ENCODE peak calls at places on chromosomes 11 and 22, in nine cellular contexts. One of them, this sample, is unnamed.
A peak's percentile ranks its signal among the peaks of the same experiment; 100 is the strongest.

GRCh38 chr22:23289851-23290724 is 109.8 kb downstream of the BCR start:
- DNase-seq in uterus: peak; percentile 41
- DNase-seq in tibial nerve: peak; percentile 70
- DNase-seq in upper lobe of right lung: peak; percentile 79
- DNase-seq in Peyer's patch: peak; percentile 79
- DNase-seq in body of pancreas: peak; percentile 64
- DNase-seq in HepG2: peak; percentile 80
- DNase-seq in mammary epithelial cell: peak; percentile 41
- DNase-seq in heart left ventricle: peak; percentile 47
- DNase-seq in this sample: no peak

GRCh38 chr11:120055646-120056045 is 82.3 kb downstream of the TRIM29 start:
- DNase-seq in mammary epithelial cell: peak; percentile 93
- DNase-seq in body of pancreas: no peak
- DNase-seq in uterus: no peak
- DNase-seq in upper lobe of right lung: no peak
- DNase-seq in HepG2: no peak
- DNase-seq in tibial nerve: no peak
- DNase-seq in Peyer's patch: no peak
- DNase-seq in heart left ventricle: no peak
- DNase-seq in this sample: no peak

GRCh38 chr22:28498044-28498443 is 181.6 kb downstream of the TTC28 start:
- DNase-seq in mammary epithelial cell: no peak
- DNase-seq in tibial nerve: no peak
- DNase-seq in Peyer's patch: no peak
- DNase-seq in HepG2: no peak
- DNase-seq in uterus: no peak
- DNase-seq in body of pancreas: no peak
- DNase-seq in upper lobe of right lung: no peak
- DNase-seq in heart left ventricle: no peak
- DNase-seq in this sample: no peak

GRCh38 chr11:110691961-110692360 is 20.3 kb downstream of the ARHGAP20 start:
- DNase-seq in HepG2: no peak
- DNase-seq in uterus: no peak
- DNase-seq in body of pancreas: no peak
- DNase-seq in tibial nerve: no peak
- DNase-seq in heart left ventricle: no peak
- DNase-seq in Peyer's patch: no peak
- DNase-seq in mammary epithelial cell: no peak
- DNase-seq in upper lobe of right lung: no peak
- DNase-seq in this sample: no peak

GRCh38 chr11:62544521-62545436 is 1.8 kb downstream of the AHNAK start:
- DNase-seq in mammary epithelial cell: no peak
- DNase-seq in upper lobe of right lung: no peak
- DNase-seq in Peyer's patch: peak; percentile 71
- DNase-seq in body of pancreas: no peak
- DNase-seq in HepG2: no peak
- DNase-seq in heart left ventricle: peak; percentile 77
- DNase-seq in uterus: no peak
- DNase-seq in tibial nerve: no peak
- DNase-seq in this sample: no peak

GRCh38 chr22:42939941-42940653 is 74.9 kb downstream of the PACSIN2 start:
- DNase-seq in uterus: no peak
- DNase-seq in Peyer's patch: peak; percentile 68
- DNase-seq in body of pancreas: peak; percentile 88
- DNase-seq in tibial nerve: no peak
- DNase-seq in HepG2: peak; percentile 88
- DNase-seq in heart left ventricle: no peak
- DNase-seq in mammary epithelial cell: peak; percentile 72
- DNase-seq in upper lobe of right lung: peak; percentile 68
- DNase-seq in this sample: no peak

GRCh38 chr11:62337682-62338181 is 484 bp downstream of the ASRGL1 start:
- DNase-seq in mammary epithelial cell: peak; percentile 6
- DNase-seq in body of pancreas: peak; percentile 52
- DNase-seq in HepG2: no peak
- DNase-seq in heart left ventricle: no peak
- DNase-seq in uterus: no peak
- DNase-seq in tibial nerve: no peak
- DNase-seq in Peyer's patch: peak; percentile 49
- DNase-seq in upper lobe of right lung: peak; percentile 69
- DNase-seq in this sample: peak; percentile 47

GRCh38 chr11:120467627-120468026 is 43.9 kb upstream of the GRIK4 start:
- DNase-seq in body of pancreas: no peak
- DNase-seq in heart left ventricle: no peak
- DNase-seq in Peyer's patch: no peak
- DNase-seq in tibial nerve: no peak
- DNase-seq in HepG2: no peak
- DNase-seq in upper lobe of right lung: no peak
- DNase-seq in mammary epithelial cell: peak; percentile 7
- DNase-seq in uterus: no peak
- DNase-seq in this sample: no peak

GRCh38 chr11:32991427-32991826 is 24.3 kb upstream of the DEPDC7 start:
- DNase-seq in mammary epithelial cell: no peak
- DNase-seq in body of pancreas: no peak
- DNase-seq in uterus: no peak
- DNase-seq in upper lobe of right lung: no peak
- DNase-seq in Peyer's patch: no peak
- DNase-seq in HepG2: no peak
- DNase-seq in heart left ventricle: no peak
- DNase-seq in tibial nerve: no peak
- DNase-seq in this sample: no peak

GRCh38 chr11:856397-856796 is 13.7 kb downstream of the TSPAN4 start:
- DNase-seq in heart left ventricle: no peak
- DNase-seq in uterus: no peak
- DNase-seq in HepG2: no peak
- DNase-seq in upper lobe of right lung: no peak
- DNase-seq in Peyer's patch: no peak
- DNase-seq in mammary epithelial cell: no peak
- DNase-seq in tibial nerve: no peak
- DNase-seq in body of pancreas: no peak
- DNase-seq in this sample: no peak

DNA sequence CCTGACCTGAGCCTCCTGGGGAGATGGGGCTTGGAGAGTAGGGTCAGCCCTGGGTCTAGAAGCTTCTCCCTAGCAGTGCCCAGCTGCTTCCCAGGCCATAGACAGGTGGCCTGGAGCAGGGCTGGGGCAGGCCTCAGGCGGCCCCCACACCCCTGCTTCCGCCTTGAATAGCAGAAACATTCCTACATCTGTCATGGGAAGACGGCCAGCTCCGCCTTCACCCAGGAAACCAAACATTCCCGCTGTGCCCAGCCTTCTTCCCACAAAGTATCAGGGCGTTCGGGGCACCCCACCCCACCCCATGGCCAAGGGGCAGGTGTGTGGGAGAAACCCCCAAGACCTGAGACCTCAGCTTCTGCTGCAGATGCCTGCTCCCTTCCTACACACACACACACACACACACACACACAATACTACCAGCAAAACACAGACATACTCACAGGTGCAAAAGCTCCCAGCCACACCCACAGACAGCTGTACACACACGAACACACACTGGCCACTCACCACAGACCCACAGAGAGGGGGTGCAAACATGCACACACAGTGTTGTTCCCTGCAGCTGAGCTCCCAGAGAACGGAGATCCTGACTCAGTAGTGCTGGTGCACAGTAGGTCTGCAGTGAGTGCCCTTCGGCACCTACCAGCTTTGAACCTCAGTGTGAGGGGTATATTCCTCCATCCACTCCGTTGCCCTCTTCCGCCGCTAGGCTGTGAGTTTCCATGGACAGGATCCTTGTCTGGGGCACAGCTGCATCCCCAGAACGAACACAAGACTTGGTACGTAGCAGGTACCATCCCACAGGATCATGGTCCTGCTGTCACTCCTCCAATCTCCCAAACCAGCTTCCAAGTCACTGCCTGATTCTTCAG is 37.4 kb downstream of the PDGFB start:
- DNase-seq in uterus: peak; percentile 5
- DNase-seq in tibial nerve: no peak
- DNase-seq in Peyer's patch: peak; percentile 45
- DNase-seq in heart left ventricle: no peak
- DNase-seq in upper lobe of right lung: peak; percentile 48
- DNase-seq in body of pancreas: peak; percentile 93
- DNase-seq in mammary epithelial cell: peak; percentile 65
- DNase-seq in HepG2: no peak
- DNase-seq in this sample: no peak
- H3K27ac ChIP-seq in uterus: no peak overlapping the region
- H3K27ac ChIP-seq in tibial nerve: peak overlapping the region; percentile 20
- H3K27ac ChIP-seq in Peyer's patch: no peak overlapping the region
- H3K27ac ChIP-seq in heart left ventricle: no peak overlapping the region
- H3K27ac ChIP-seq in upper lobe of right lung: no peak overlapping the region
- H3K27ac ChIP-seq in body of pancreas: peak overlapping the region; percentile 79
- H3K27ac ChIP-seq in mammary epithelial cell: peak overlapping the region; percentile 47
- H3K27ac ChIP-seq in HepG2: no peak overlapping the region
- H3K27ac ChIP-seq in this sample: no peak overlapping the region

GRCh38 chr11:75473684-75474083 is 40.7 kb upstream of the KLHL35 start:
- DNase-seq in Peyer's patch: no peak
- DNase-seq in heart left ventricle: peak; percentile 23
- DNase-seq in body of pancreas: no peak
- DNase-seq in HepG2: no peak
- DNase-seq in tibial nerve: no peak
- DNase-seq in mammary epithelial cell: no peak
- DNase-seq in upper lobe of right lung: no peak
- DNase-seq in uterus: no peak
- DNase-seq in this sample: no peak

GRCh38 chr11:75470681-75471080 is 37.7 kb upstream of the KLHL35 start:
- DNase-seq in mammary epithelial cell: no peak
- DNase-seq in HepG2: no peak
- DNase-seq in uterus: no peak
- DNase-seq in heart left ventricle: no peak
- DNase-seq in Peyer's patch: no peak
- DNase-seq in upper lobe of right lung: no peak
- DNase-seq in body of pancreas: no peak
- DNase-seq in tibial nerve: no peak
- DNase-seq in this sample: no peak

GRCh38 chr11:75474240-75474639 is 41.2 kb upstream of the KLHL35 start:
- DNase-seq in Peyer's patch: no peak
- DNase-seq in body of pancreas: no peak
- DNase-seq in HepG2: no peak
- DNase-seq in uterus: no peak
- DNase-seq in heart left ventricle: no peak
- DNase-seq in mammary epithelial cell: no peak
- DNase-seq in upper lobe of right lung: no peak
- DNase-seq in tibial nerve: no peak
- DNase-seq in this sample: no peak

GRCh38 chr11:75471134-75471943 is 38.3 kb upstream of the KLHL35 start:
- DNase-seq in Peyer's patch: no peak
- DNase-seq in body of pancreas: no peak
- DNase-seq in uterus: no peak
- DNase-seq in mammary epithelial cell: peak; percentile 62
- DNase-seq in HepG2: no peak
- DNase-seq in tibial nerve: no peak
- DNase-seq in heart left ventricle: no peak
- DNase-seq in upper lobe of right lung: no peak
- DNase-seq in this sample: no peak

GRCh38 chr11:75472081-75472732 is 39.2 kb upstream of the KLHL35 start:
- DNase-seq in uterus: no peak
- DNase-seq in body of pancreas: no peak
- DNase-seq in mammary epithelial cell: peak; percentile 35
- DNase-seq in heart left ventricle: peak; percentile 14
- DNase-seq in upper lobe of right lung: no peak
- DNase-seq in tibial nerve: no peak
- DNase-seq in Peyer's patch: no peak
- DNase-seq in HepG2: no peak
- DNase-seq in this sample: no peak
- H3K27ac ChIP-seq in uterus: peak overlapping the region; percentile 13
- H3K27ac ChIP-seq in body of pancreas: no peak overlapping the region
- H3K27ac ChIP-seq in mammary epithelial cell: no peak overlapping the region
- H3K27ac ChIP-seq in heart left ventricle: no peak overlapping the region
- H3K27ac ChIP-seq in upper lobe of right lung: no peak overlapping the region
- H3K27ac ChIP-seq in tibial nerve: peak overlapping the region; percentile 9
- H3K27ac ChIP-seq in Peyer's patch: no peak overlapping the region
- H3K27ac ChIP-seq in HepG2: no peak overlapping the region
- H3K27ac ChIP-seq in this sample: no peak overlapping the region

GRCh38 chr11:68503792-68504191 is 43.2 kb downstream of the PPP6R3 start:
- DNase-seq in tibial nerve: no peak
- DNase-seq in body of pancreas: no peak
- DNase-seq in Peyer's patch: no peak
- DNase-seq in HepG2: no peak
- DNase-seq in heart left ventricle: no peak
- DNase-seq in uterus: no peak
- DNase-seq in mammary epithelial cell: no peak
- DNase-seq in upper lobe of right lung: peak; percentile 82
- DNase-seq in this sample: no peak
- H3K27ac ChIP-seq in tibial nerve: peak overlapping the region; percentile 14
- H3K27ac ChIP-seq in body of pancreas: no peak overlapping the region
- H3K27ac ChIP-seq in Peyer's patch: no peak overlapping the region
- H3K27ac ChIP-seq in HepG2: peak overlapping the region; percentile 31
- H3K27ac ChIP-seq in heart left ventricle: no peak overlapping the region
- H3K27ac ChIP-seq in uterus: peak overlapping the region; percentile 11
- H3K27ac ChIP-seq in mammary epithelial cell: no peak overlapping the region
- H3K27ac ChIP-seq in upper lobe of right lung: peak overlapping the region; percentile 53
- H3K27ac ChIP-seq in this sample: no peak overlapping the region

GRCh38 chr11:71298016-71298550 is 45.7 kb upstream of the SHANK2 start:
- DNase-seq in heart left ventricle: no peak
- DNase-seq in tibial nerve: no peak
- DNase-seq in Peyer's patch: no peak
- DNase-seq in HepG2: no peak
- DNase-seq in mammary epithelial cell: no peak
- DNase-seq in uterus: no peak
- DNase-seq in upper lobe of right lung: peak; percentile 47
- DNase-seq in body of pancreas: no peak
- DNase-seq in this sample: no peak

GRCh38 chr11:71298761-71299181 is 46.4 kb upstream of the SHANK2 start:
- DNase-seq in heart left ventricle: no peak
- DNase-seq in uterus: no peak
- DNase-seq in HepG2: no peak
- DNase-seq in tibial nerve: no peak
- DNase-seq in body of pancreas: no peak
- DNase-seq in upper lobe of right lung: peak; percentile 44
- DNase-seq in mammary epithelial cell: no peak
- DNase-seq in Peyer's patch: no peak
- DNase-seq in this sample: no peak

GRCh38 chr11:71301858-71302533 is 49.6 kb upstream of the SHANK2 start:
- DNase-seq in Peyer's patch: peak; percentile 30
- DNase-seq in tibial nerve: no peak
- DNase-seq in mammary epithelial cell: no peak
- DNase-seq in HepG2: no peak
- DNase-seq in heart left ventricle: no peak
- DNase-seq in uterus: no peak
- DNase-seq in body of pancreas: no peak
- DNase-seq in upper lobe of right lung: peak; percentile 54
- DNase-seq in this sample: no peak

GRCh38 chr11:71301046-71301857 is 48.9 kb upstream of the SHANK2 start:
- DNase-seq in Peyer's patch: peak; percentile 34
- DNase-seq in heart left ventricle: no peak
- DNase-seq in HepG2: no peak
- DNase-seq in upper lobe of right lung: peak; percentile 48
- DNase-seq in uterus: no peak
- DNase-seq in mammary epithelial cell: no peak
- DNase-seq in body of pancreas: no peak
- DNase-seq in tibial nerve: no peak
- DNase-seq in this sample: no peak

DNA sequence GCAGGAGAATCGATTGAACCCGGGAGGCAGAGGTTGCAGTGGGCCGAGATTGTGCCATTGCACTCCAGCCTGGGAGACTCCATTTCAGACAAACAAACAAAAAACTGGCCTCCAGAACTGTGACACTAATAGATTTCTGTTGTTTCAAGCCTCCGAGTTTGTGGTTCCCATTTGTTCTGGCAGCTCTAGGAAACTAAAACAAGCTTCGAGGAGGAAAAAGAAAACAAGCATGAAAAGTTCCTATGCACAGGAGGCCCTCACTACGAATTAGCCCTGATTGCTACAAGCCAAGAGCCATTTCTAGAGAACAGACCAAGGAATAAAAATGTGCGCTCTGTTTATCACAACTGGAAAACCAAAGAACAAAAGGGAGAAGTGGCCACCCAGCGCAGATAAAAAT is 47.8 kb upstream of the SHANK2 start:
- DNase-seq in Peyer's patch: peak; percentile 3
- DNase-seq in upper lobe of right lung: no peak
- DNase-seq in body of pancreas: no peak
- DNase-seq in heart left ventricle: no peak
- DNase-seq in HepG2: no peak
- DNase-seq in mammary epithelial cell: no peak
- DNase-seq in uterus: no peak
- DNase-seq in tibial nerve: no peak
- DNase-seq in this sample: no peak
- H3K27ac ChIP-seq in Peyer's patch: no peak overlapping the region
- H3K27ac ChIP-seq in upper lobe of right lung: no peak overlapping the region
- H3K27ac ChIP-seq in body of pancreas: no peak overlapping the region
- H3K27ac ChIP-seq in heart left ventricle: no peak overlapping the region
- H3K27ac ChIP-seq in HepG2: no peak overlapping the region
- H3K27ac ChIP-seq in mammary epithelial cell: no peak overlapping the region
- H3K27ac ChIP-seq in uterus: no peak overlapping the region
- H3K27ac ChIP-seq in tibial nerve: peak overlapping the region; percentile 29
- H3K27ac ChIP-seq in this sample: no peak overlapping the region

This sample was measured in caudate nucleus.